ENCODE peak calls at places on chromosomes 13 and 19, in ten cellular contexts. D, S, J, W, F, E, O, P, Y and N are unnamed samples.

GRCh38 chr13:45231722-45232121 is 30.9 kb upstream of the KCTD4 start:
- DNase-seq in D (no peak), S (peak; percentile 64), J (no peak), W (no peak), F (no peak), E (no peak), O (peak; percentile 63), P (no peak), Y (peak; percentile 57), N (no peak)

GRCh38 chr13:23899555-23899954 is 2.3 kb upstream of the C1QTNF9B start:
- DNase-seq in D (no peak), S (peak; percentile 59), J (no peak), W (peak; percentile 40), F (no peak), E (no peak), O (peak; percentile 74), P (no peak), Y (peak; percentile 37), N (peak; percentile 60)

GRCh38 chr19:4600893-4601292 is 38.4 kb upstream of the TNFAIP8L1 start:
- DNase-seq in D (no peak), S (no peak), J (no peak), W (no peak), F (no peak), E (no peak), O (no peak), P (no peak), Y (no peak), N (no peak)

GRCh38 chr13:110137677-110138008 is 169.3 kb downstream of the COL4A1 start:
- DNase-seq in D (peak; percentile 52), S (peak; percentile 38), J (peak; percentile 47), W (peak; percentile 52), F (peak; percentile 54), E (no peak), O (no peak), P (no peak), Y (no peak), N (no peak)

GRCh38 chr13:70747305-70747704 is 639.1 kb upstream of the KLHL1 start:
- DNase-seq in D (no peak), S (no peak), J (no peak), W (no peak), F (no peak), E (no peak), O (no peak), P (no peak), Y (no peak), N (peak; percentile 3)

GRCh38 chr19:34712606-34713261 is 21.3 kb upstream of the ZNF181 start:
- DNase-seq in D (no peak), S (peak; percentile 89), J (no peak), W (peak; percentile 70), F (no peak), E (no peak), O (peak; percentile 82), P (no peak), Y (peak; percentile 66), N (peak; percentile 89)

GRCh38 chr13:43229506-43229905 is 206.1 kb downstream of the DNAJC15 start:
- DNase-seq in D (no peak), S (peak; percentile 64), J (no peak), W (no peak), F (no peak), E (no peak), O (peak; percentile 87), P (no peak), Y (peak; percentile 23), N (peak; percentile 36)

GRCh38 chr13:24033527-24034302 is 126.8 kb upstream of the SPATA13 start:
- DNase-seq in D (no peak), S (peak; percentile 93), J (no peak), W (no peak), F (no peak), E (no peak), O (peak; percentile 92), P (no peak), Y (no peak), N (peak; percentile 81)

GRCh38 chr13:97339019-97339988 is 94.7 kb upstream of the RAP2A start:
- DNase-seq in D (no peak), S (peak; percentile 95), J (peak; percentile 44), W (peak; percentile 11), F (no peak), E (peak; percentile 42), O (peak; percentile 98), P (no peak), Y (no peak), N (peak; percentile 94)

GRCh38 chr19:41350735-41351338 is 2.9 kb downstream of the TGFB1 start:
- DNase-seq in D (no peak), S (peak; percentile 29), J (no peak), W (no peak), F (no peak), E (no peak), O (peak; percentile 21), P (no peak), Y (peak; percentile 44), N (no peak)

GRCh38 chr19:41352279-41352608 is 1.5 kb downstream of the TGFB1 start:
- DNase-seq in D (no peak), S (no peak), J (peak; percentile 15), W (no peak), F (no peak), E (no peak), O (no peak), P (no peak), Y (no peak), N (no peak)

GRCh38 chr19:41352609-41353465 is 885 bp downstream of the TGFB1 start:
- DNase-seq in D (peak; percentile 46), S (peak; percentile 57), J (peak; percentile 55), W (peak; percentile 65), F (peak; percentile 81), E (peak; percentile 85), O (peak; percentile 44), P (peak; percentile 79), Y (peak; percentile 38), N (peak; percentile 72)

GRCh38 chr19:41353466-41354342 is at the start of gene TGFB1:
- DNase-seq in D (peak; percentile 57), S (peak; percentile 95), J (peak; percentile 90), W (peak; percentile 77), F (peak; percentile 94), E (peak; percentile 92), O (peak; percentile 87), P (peak; percentile 93), Y (peak; percentile 55), N (peak; percentile 94)

GRCh38 chr19:41351339-41352245 is 2.1 kb downstream of the TGFB1 start:
- DNase-seq in D (no peak), S (peak; percentile 63), J (peak; percentile 70), W (peak; percentile 48), F (peak; percentile 85), E (peak; percentile 79), O (peak; percentile 42), P (peak; percentile 84), Y (peak; percentile 55), N (peak; percentile 71)
- TF ChIP-seq CTCF in D (no peak), S (no peak), J (no peak), W (no peak), F (no peak), E (no peak), O (no peak), P (no peak), Y (no peak), N (no peak)

GRCh38 chr19:2251577-2252480 is 2.7 kb downstream of the AMH start:
- DNase-seq in D (no peak), S (no peak), J (no peak), W (no peak), F (no peak), E (peak; percentile 57), O (no peak), P (no peak), Y (no peak), N (no peak)
- H3K4me3 ChIP-seq in D (peak overlapping the region; percentile 59), S (no peak overlapping the region), J (no peak overlapping the region), W (no peak overlapping the region), F (peak overlapping the region; percentile 25), E (no peak overlapping the region), O (no peak overlapping the region), P (peak overlapping the region; percentile 37), Y (no peak overlapping the region), N (no peak overlapping the region)

GRCh38 chr19:38555200-38555599 is 62.6 kb downstream of the MAP4K1 start:
- DNase-seq in D (no peak), S (no peak), J (no peak), W (no peak), F (peak; percentile 8), E (no peak), O (no peak), P (no peak), Y (no peak), N (no peak)

GRCh38 chr19:38556521-38557174 is 61.1 kb downstream of the MAP4K1 start:
- DNase-seq in D (no peak), S (no peak), J (no peak), W (no peak), F (no peak), E (no peak), O (no peak), P (no peak), Y (peak; percentile 40), N (peak; percentile 16)

GRCh38 chr19:38559428-38560401 is 58.0 kb downstream of the MAP4K1 start:
- DNase-seq in D (peak; percentile 56), S (no peak), J (no peak), W (no peak), F (peak; percentile 4), E (no peak), O (no peak), P (no peak), Y (peak; percentile 99), N (peak; percentile 5)

GRCh38 chr19:38554676-38555141 is 63.0 kb downstream of the MAP4K1 start:
- DNase-seq in D (no peak), S (no peak), J (no peak), W (no peak), F (no peak), E (no peak), O (no peak), P (no peak), Y (no peak), N (no peak)

GRCh38 chr19:38557205-38557799 is 60.5 kb downstream of the MAP4K1 start:
- DNase-seq in D (no peak), S (no peak), J (no peak), W (no peak), F (peak; percentile 64), E (no peak), O (no peak), P (no peak), Y (no peak), N (no peak)
- TF ChIP-seq CTCF in D (no peak), S (no peak), J (no peak), W (no peak), F (no peak), E (no peak), O (no peak), P (no peak), Y (no peak), N (no peak)

GRCh38 chr19:19407640-19407933 is 2.1 kb downstream of the GATAD2A start:
- DNase-seq in D (no peak), S (no peak), J (no peak), W (no peak), F (no peak), E (no peak), O (no peak), P (no peak), Y (no peak), N (no peak)

GRCh38 chr19:19405919-19406877 is 723 bp downstream of the GATAD2A start:
- DNase-seq in D (no peak), S (peak; percentile 51), J (peak; percentile 62), W (peak; percentile 69), F (peak; percentile 76), E (peak; percentile 82), O (peak; percentile 60), P (peak; percentile 85), Y (no peak), N (peak; percentile 51)

GRCh38 chr19:19410553-19411550 is 5.4 kb downstream of the GATAD2A start:
- DNase-seq in D (no peak), S (no peak), J (no peak), W (no peak), F (no peak), E (no peak), O (no peak), P (no peak), Y (no peak), N (no peak)

GRCh38 chr19:19406878-19407639 is 1.6 kb downstream of the GATAD2A start:
- DNase-seq in D (peak; percentile 45), S (peak; percentile 61), J (no peak), W (no peak), F (peak; percentile 57), E (peak; percentile 58), O (peak; percentile 45), P (no peak), Y (peak; percentile 52), N (peak; percentile 68)

GRCh38 chr19:19409235-19410030 is 4.0 kb downstream of the GATAD2A start:
- DNase-seq in D (no peak), S (no peak), J (no peak), W (no peak), F (no peak), E (no peak), O (no peak), P (no peak), Y (peak; percentile 71), N (no peak)
- H3K4me3 ChIP-seq in D (no peak overlapping the region), S (no peak overlapping the region), J (no peak overlapping the region), W (no peak overlapping the region), F (no peak overlapping the region), E (no peak overlapping the region), O (no peak overlapping the region), P (no peak overlapping the region), Y (no peak overlapping the region), N (no peak overlapping the region)